ENCODE peak calls at places on chromosomes 2 and 18, in eight cellular contexts. V, R, N, P, G, Z, W and F are unnamed samples.

GRCh38 chr2:105490204-105490603 is 91.4 kb upstream of the FHL2 start:
- DNase-seq in N (no peak), V (no peak), R (no peak), W (no peak), P (no peak), G (no peak), Z (no peak), F (no peak)

GRCh38 chr2:30421551-30422436 is 25.3 kb upstream of the LCLAT1 start:
- DNase-seq in W (peak), P (no peak), V (no peak), R (no peak), Z (no peak), G (peak), N (no peak), F (peak)

GRCh38 chr2:175726213-175726612 is 275.9 kb downstream of the LNPK start:
- DNase-seq in W (peak), V (no peak), P (no peak), R (no peak), G (no peak), Z (no peak), N (peak), F (peak)

GRCh38 chr2:44944102-44944951 is 2.8 kb downstream of the SIX3 start:
- DNase-seq in N (no peak), G (peak), W (no peak), V (no peak), P (no peak), Z (no peak), R (peak), F (no peak)

GRCh38 chr2:155546715-155547555 is 785.6 kb downstream of the NR4A2 start:
- DNase-seq in Z (no peak), W (no peak), P (no peak), V (no peak), R (no peak), G (no peak), N (no peak), F (no peak)

GRCh38 chr2:143936758-143937562 is 583.0 kb downstream of the ZEB2 start:
- DNase-seq in N (no peak), G (peak), P (peak), Z (no peak), W (peak), R (peak), V (peak), F (peak)

GRCh38 chr18:73668051-73668450 is 479.6 kb downstream of the FBXO15 start:
- DNase-seq in G (no peak), W (no peak), Z (no peak), N (no peak), V (no peak), R (no peak), P (no peak), F (no peak)

GRCh38 chr18:65725421-65726050 is 25.3 kb upstream of the CDH7 start:
- DNase-seq in R (peak), G (peak), W (peak), V (peak), Z (no peak), P (no peak), N (no peak), F (no peak)

GRCh38 chr2:183038341-183039300 is at the start of gene NCKAP1:
- DNase-seq in Z (peak), V (peak), R (peak), W (peak), N (peak), P (peak), G (peak), F (peak)

GRCh38 chr2:183162362-183162761 is 38.1 kb downstream of the NUP35 start:
- DNase-seq in R (no peak), N (peak), V (no peak), G (no peak), W (peak), P (no peak), Z (no peak), F (peak)

GRCh38 chr18:649341-649740 is 8.1 kb upstream of the TYMS start:
- DNase-seq in N (no peak), V (no peak), R (no peak), Z (no peak), W (no peak), G (no peak), P (no peak), F (no peak)

GRCh38 chr18:5746844-5747243 is 148.5 kb downstream of the TMEM200C start:
- DNase-seq in R (no peak), Z (no peak), N (no peak), W (no peak), G (no peak), P (no peak), V (no peak), F (no peak)

GRCh38 chr2:144237108-144237507 is 282.8 kb downstream of the ZEB2 start:
- DNase-seq in P (no peak), N (no peak), G (no peak), Z (no peak), V (no peak), W (no peak), R (no peak), F (no peak)

GRCh38 chr2:66581461-66582363 is 146.8 kb downstream of the MEIS1 start:
- DNase-seq in P (no peak), V (peak), R (no peak), Z (no peak), N (no peak), G (peak), W (no peak), F (peak)

GRCh38 chr2:158079672-158080071 is 22.0 kb upstream of the UPP2 start:
- DNase-seq in V (no peak), G (no peak), P (no peak), R (no peak), N (peak), W (no peak), Z (no peak), F (no peak)

GRCh38 chr2:40098786-40099470 is 319.9 kb upstream of the THUMPD2 start:
- DNase-seq in R (no peak), G (no peak), Z (no peak), P (no peak), V (no peak), N (no peak), W (no peak), F (peak)

GRCh38 chr2:157789933-157790511 is 86.1 kb downstream of the ACVR1 start:
- DNase-seq in W (peak), V (no peak), P (peak), R (no peak), G (no peak), N (no peak), Z (no peak), F (peak)

GRCh38 chr2:30331038-30331437 is 99.7 kb downstream of the LBH start:
- DNase-seq in Z (no peak), P (no peak), V (no peak), W (no peak), G (no peak), N (no peak), R (no peak), F (no peak)

GRCh38 chr2:169393068-169393590 is 30.8 kb upstream of the LRP2 start:
- DNase-seq in W (no peak), P (no peak), R (no peak), N (no peak), V (peak), G (no peak), Z (no peak), F (no peak)

GRCh38 chr2:192286093-192286701 is 91.5 kb upstream of the TMEFF2 start:
- DNase-seq in Z (no peak), N (peak), V (no peak), P (no peak), W (peak), G (peak), R (peak), F (peak)

GRCh38 chr2:189013677-189014380 is 39.7 kb downstream of the COL3A1 start:
- DNase-seq in P (no peak), Z (no peak), R (no peak), V (no peak), G (no peak), N (no peak), W (peak), F (peak)

GRCh38 chr2:5374736-5375135 is 317.4 kb upstream of the SOX11 start:
- DNase-seq in P (no peak), N (no peak), V (no peak), R (no peak), G (no peak), Z (no peak), W (no peak), F (no peak)